ENCODE peak calls at places on chromosomes 5 and 9, in four cellular contexts. One of them, this sample, is unnamed.

GRCh38 chr9:127180457-127181314 is 58.3 kb upstream of the ANGPTL2 start:
- DNase-seq in HepG2: no peak
- DNase-seq in GM12878: no peak
- DNase-seq in WTC11: peak
- DNase-seq in this sample: no peak

GRCh38 chr5:132227485-132228240 is at the start of gene P4HA2:
- DNase-seq in HepG2: peak
- DNase-seq in GM12878: no peak
- DNase-seq in WTC11: peak
- DNase-seq in this sample: peak

GRCh38 chr5:3110371-3110770 is 358.9 kb upstream of the IRX2 start:
- DNase-seq in HepG2: no peak
- DNase-seq in GM12878: no peak
- DNase-seq in WTC11: no peak
- DNase-seq in this sample: no peak

GRCh38 chr5:171571663-171572062 is 152.2 kb downstream of the FGF18 start:
- DNase-seq in HepG2: no peak
- DNase-seq in GM12878: no peak
- DNase-seq in WTC11: no peak
- DNase-seq in this sample: no peak

GRCh38 chr9:91362212-91362611 is 494 bp upstream of the AUH start:
- DNase-seq in HepG2: no peak
- DNase-seq in GM12878: no peak
- DNase-seq in WTC11: no peak
- DNase-seq in this sample: no peak

GRCh38 chr9:100590481-100590880 is 12.6 kb downstream of the CAVIN4 start:
- DNase-seq in HepG2: no peak
- DNase-seq in GM12878: no peak
- DNase-seq in WTC11: no peak
- DNase-seq in this sample: no peak

GRCh38 chr9:129602598-129603415 is 18.1 kb downstream of the C9orf50 start:
- DNase-seq in HepG2: no peak
- DNase-seq in GM12878: no peak
- DNase-seq in WTC11: no peak
- DNase-seq in this sample: no peak

GRCh38 chr5:78648359-78649219 is at the start of gene LHFPL2:
- DNase-seq in HepG2: no peak
- DNase-seq in GM12878: no peak
- DNase-seq in WTC11: peak
- DNase-seq in this sample: peak

GRCh38 chr9:88580961-88581360 is 46.0 kb downstream of the NXNL2 start:
- DNase-seq in HepG2: no peak
- DNase-seq in GM12878: no peak
- DNase-seq in WTC11: no peak
- DNase-seq in this sample: no peak

GRCh38 chr5:65034782-65035181 is 266.1 kb downstream of the CWC27 start:
- DNase-seq in HepG2: no peak
- DNase-seq in GM12878: no peak
- DNase-seq in WTC11: peak
- DNase-seq in this sample: no peak

GRCh38 chr5:7927466-7928375 is 58.8 kb downstream of the MTRR start:
- DNase-seq in HepG2: peak
- DNase-seq in GM12878: no peak
- DNase-seq in WTC11: peak
- DNase-seq in this sample: peak

GRCh38 chr5:148687427-148687826 is 33.1 kb upstream of the HTR4 start:
- DNase-seq in HepG2: peak
- DNase-seq in GM12878: no peak
- DNase-seq in WTC11: peak
- DNase-seq in this sample: peak

GRCh38 chr9:95313010-95313498 is 4.5 kb downstream of the FANCC start:
- DNase-seq in HepG2: peak
- DNase-seq in GM12878: no peak
- DNase-seq in WTC11: peak
- DNase-seq in this sample: no peak

GRCh38 chr5:64691333-64691732 is 1.0 kb downstream of the SHISAL2B start:
- DNase-seq in HepG2: no peak
- DNase-seq in GM12878: no peak
- DNase-seq in WTC11: no peak
- DNase-seq in this sample: no peak

GRCh38 chr9:136225748-136226679 is 19.6 kb downstream of the QSOX2 start:
- DNase-seq in HepG2: peak
- DNase-seq in GM12878: peak
- DNase-seq in WTC11: peak
- DNase-seq in this sample: peak

GRCh38 chr5:151225475-151225874 is 1.6 kb upstream of the CCDC69 start:
- DNase-seq in HepG2: no peak
- DNase-seq in GM12878: no peak
- DNase-seq in WTC11: no peak
- DNase-seq in this sample: no peak

GRCh38 chr5:140245354-140245753 is 57.5 kb downstream of the PFDN1 start:
- DNase-seq in HepG2: no peak
- DNase-seq in GM12878: no peak
- DNase-seq in WTC11: no peak
- DNase-seq in this sample: no peak

GRCh38 chr5:33891731-33892418 is at the start of gene ADAMTS12:
- DNase-seq in HepG2: no peak
- DNase-seq in GM12878: no peak
- DNase-seq in WTC11: peak
- DNase-seq in this sample: peak

GRCh38 chr5:73722224-73722623 is 96.2 kb downstream of the ARHGEF28 start:
- DNase-seq in HepG2: no peak
- DNase-seq in GM12878: no peak
- DNase-seq in WTC11: no peak
- DNase-seq in this sample: no peak

GRCh38 chr9:133321411-133321935 is 14.5 kb downstream of the SURF6 start:
- DNase-seq in HepG2: no peak
- DNase-seq in GM12878: no peak
- DNase-seq in WTC11: no peak
- DNase-seq in this sample: no peak

GRCh38 chr5:93621340-93621872 is 38.4 kb downstream of the NR2F1 start:
- DNase-seq in HepG2: peak
- DNase-seq in GM12878: no peak
- DNase-seq in WTC11: peak
- DNase-seq in this sample: no peak

GRCh38 chr9:78630966-78631365 is 334.0 kb downstream of the PSAT1 start:
- DNase-seq in HepG2: no peak
- DNase-seq in GM12878: no peak
- DNase-seq in WTC11: no peak
- DNase-seq in this sample: no peak

GRCh38 chr9:34016149-34016548 is 32.5 kb downstream of the UBAP2 start:
- DNase-seq in HepG2: no peak
- DNase-seq in GM12878: no peak
- DNase-seq in WTC11: no peak
- DNase-seq in this sample: no peak

GRCh38 chr5:94745786-94746730 is 127.6 kb downstream of the SLF1 start:
- DNase-seq in HepG2: no peak
- DNase-seq in GM12878: peak
- DNase-seq in WTC11: no peak
- DNase-seq in this sample: no peak

GRCh38 chr9:98453589-98454311 is 198.3 kb upstream of the TBC1D2 start:
- DNase-seq in HepG2: no peak
- DNase-seq in GM12878: no peak
- DNase-seq in WTC11: no peak
- DNase-seq in this sample: no peak

GRCh38 chr5:96763012-96763411 is 44.7 kb downstream of the ERAP1 start:
- DNase-seq in HepG2: no peak
- DNase-seq in GM12878: no peak
- DNase-seq in WTC11: no peak
- DNase-seq in this sample: no peak

GRCh38 chr9:4038182-4038723 is 261.6 kb downstream of the GLIS3 start:
- DNase-seq in HepG2: no peak
- DNase-seq in GM12878: no peak
- DNase-seq in WTC11: no peak
- DNase-seq in this sample: no peak

GRCh38 chr9:121550569-121551512 is 51.2 kb upstream of the GGTA1 start:
- DNase-seq in HepG2: peak
- DNase-seq in GM12878: no peak
- DNase-seq in WTC11: peak
- DNase-seq in this sample: peak

GRCh38 chr5:1011226-1011631 is 2.6 kb downstream of the NKD2 start:
- DNase-seq in HepG2: peak
- DNase-seq in GM12878: no peak
- DNase-seq in WTC11: peak
- DNase-seq in this sample: peak
- TF ChIP-seq NR2C2 in HepG2: no peak
- TF ChIP-seq NR2C2 in GM12878: no peak
- TF ChIP-seq NR2C2 in WTC11: no peak
- TF ChIP-seq NR2C2 in this sample: no peak

GRCh38 chr5:5132185-5132584 is 7.9 kb upstream of the ADAMTS16 start:
- DNase-seq in HepG2: peak
- DNase-seq in GM12878: no peak
- DNase-seq in WTC11: no peak
- DNase-seq in this sample: no peak

GRCh38 chr5:5132896-5133295 is 7.2 kb upstream of the ADAMTS16 start:
- DNase-seq in HepG2: no peak
- DNase-seq in GM12878: no peak
- DNase-seq in WTC11: no peak
- DNase-seq in this sample: no peak

GRCh38 chr5:5126444-5126843 is 13.7 kb upstream of the ADAMTS16 start:
- DNase-seq in HepG2: no peak
- DNase-seq in GM12878: no peak
- DNase-seq in WTC11: no peak
- DNase-seq in this sample: no peak

GRCh38 chr5:5134107-5134506 is 6.0 kb upstream of the ADAMTS16 start:
- DNase-seq in HepG2: no peak
- DNase-seq in GM12878: no peak
- DNase-seq in WTC11: no peak
- DNase-seq in this sample: no peak

DNA sequence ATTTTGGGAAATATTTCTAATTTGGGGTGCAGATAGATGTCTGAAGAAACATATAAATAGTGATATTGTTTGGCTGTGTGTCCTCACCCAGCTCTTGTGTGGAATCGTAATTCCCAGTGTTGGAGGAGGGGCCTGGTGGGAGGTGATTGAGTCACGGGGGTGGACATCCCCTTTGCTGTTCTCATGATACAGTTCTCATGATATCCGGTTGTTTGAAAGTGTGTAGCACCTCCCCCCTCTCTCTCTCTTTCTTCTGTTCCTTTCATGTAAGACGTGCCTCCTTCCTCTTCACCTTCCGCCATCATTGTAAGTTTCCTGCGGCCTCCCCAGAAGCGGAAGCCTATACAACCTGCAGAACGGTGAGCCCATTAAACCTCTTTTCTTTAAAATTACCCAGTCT is 11.4 kb upstream of the ADAMTS16 start:
- DNase-seq in HepG2: no peak
- DNase-seq in GM12878: no peak
- DNase-seq in WTC11: no peak
- DNase-seq in this sample: no peak
- TF ChIP-seq USF2 in HepG2: no peak
- TF ChIP-seq USF2 in GM12878: no peak
- TF ChIP-seq USF2 in WTC11: no peak
- TF ChIP-seq USF2 in this sample: no peak

GRCh38 chr9:93126825-93127368 is 7.2 kb downstream of the NINJ1 start:
- DNase-seq in HepG2: peak
- DNase-seq in GM12878: no peak
- DNase-seq in WTC11: no peak
- DNase-seq in this sample: no peak
- TF ChIP-seq NR2C2 in HepG2: peak
- TF ChIP-seq NR2C2 in GM12878: no peak
- TF ChIP-seq NR2C2 in WTC11: no peak
- TF ChIP-seq NR2C2 in this sample: no peak

DNA sequence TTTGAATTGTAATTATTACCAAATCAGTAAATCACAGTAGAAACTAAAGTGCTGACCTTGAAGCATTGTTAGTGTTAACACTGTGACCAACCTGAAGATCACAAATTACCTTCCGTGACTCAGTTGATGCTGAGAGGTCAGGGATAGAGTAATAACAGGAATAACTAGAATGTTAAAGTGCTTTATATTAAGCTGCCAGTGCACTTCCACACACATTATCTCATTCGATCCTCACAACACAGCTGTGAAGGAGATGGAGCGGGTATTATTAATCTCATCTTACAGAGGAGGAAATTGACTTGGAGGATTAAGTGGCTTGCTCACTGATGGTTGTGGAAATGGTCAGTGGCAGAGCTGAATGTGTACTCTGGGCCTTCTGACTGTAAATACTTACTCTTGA is 252.5 kb upstream of the DMRT1 start:
- DNase-seq in HepG2: no peak
- DNase-seq in GM12878: no peak
- DNase-seq in WTC11: no peak
- DNase-seq in this sample: no peak
- TF ChIP-seq USF2 in HepG2: no peak
- TF ChIP-seq USF2 in GM12878: no peak
- TF ChIP-seq USF2 in WTC11: no peak
- TF ChIP-seq USF2 in this sample: no peak

GRCh38 chr5:80608730-80609129 is 38.6 kb upstream of the ANKRD34B start:
- DNase-seq in HepG2: no peak
- DNase-seq in GM12878: no peak
- DNase-seq in WTC11: no peak
- DNase-seq in this sample: no peak

GRCh38 chr5:80609692-80610091 is 39.6 kb upstream of the ANKRD34B start:
- DNase-seq in HepG2: no peak
- DNase-seq in GM12878: no peak
- DNase-seq in WTC11: no peak
- DNase-seq in this sample: no peak

GRCh38 chr5:80607343-80607742 is 37.3 kb upstream of the ANKRD34B start:
- DNase-seq in HepG2: no peak
- DNase-seq in GM12878: no peak
- DNase-seq in WTC11: no peak
- DNase-seq in this sample: no peak

DNA sequence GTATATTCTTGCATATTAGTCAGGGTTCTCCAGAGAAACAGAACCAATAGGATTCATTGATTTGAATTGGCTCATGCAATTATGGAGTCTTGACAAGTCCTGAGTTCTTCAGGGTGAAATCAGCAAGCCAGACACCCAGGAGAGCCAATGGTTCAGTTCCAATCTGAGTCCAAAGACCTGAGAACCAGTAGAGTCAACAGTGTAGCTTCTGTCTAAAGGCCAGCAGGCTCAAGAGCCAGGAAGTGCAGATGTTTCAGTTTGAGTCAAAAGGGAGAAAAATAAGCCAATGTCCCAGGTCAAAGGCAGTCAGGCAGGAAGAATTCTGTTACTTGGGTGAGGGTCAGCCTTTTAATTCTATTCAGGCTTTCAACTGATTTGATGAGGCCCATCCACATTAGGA is 37.8 kb upstream of the ANKRD34B start:
- DNase-seq in HepG2: peak
- DNase-seq in GM12878: peak
- DNase-seq in WTC11: no peak
- DNase-seq in this sample: no peak
- TF ChIP-seq NR2C2 in HepG2: no peak
- TF ChIP-seq NR2C2 in GM12878: no peak
- TF ChIP-seq NR2C2 in WTC11: no peak
- TF ChIP-seq NR2C2 in this sample: no peak